ENCODE peak calls at places on chromosomes 1 and 21, in seven cellular contexts. One of them, this sample, is unnamed.

GRCh38 chr1:210332719-210333398 is 4.2 kb downstream of the HHAT start:
- DNase-seq in GM12864: peak
- DNase-seq in HFF-Myc: no peak
- DNase-seq in Panc1: no peak
- DNase-seq in left ventricle myocardium inferior: no peak
- DNase-seq in hepatocyte: no peak
- DNase-seq in fibroblast of mammary gland: peak
- DNase-seq in this sample: no peak

GRCh38 chr1:153771841-153772593 is 3.2 kb upstream of the SLC27A3 start:
- DNase-seq in GM12864: no peak
- DNase-seq in HFF-Myc: no peak
- DNase-seq in Panc1: no peak
- DNase-seq in left ventricle myocardium inferior: no peak
- DNase-seq in hepatocyte: no peak
- DNase-seq in fibroblast of mammary gland: no peak
- DNase-seq in this sample: no peak

GRCh38 chr1:213138892-213139291 is 87.9 kb downstream of the RPS6KC1 start:
- DNase-seq in GM12864: no peak
- DNase-seq in HFF-Myc: no peak
- DNase-seq in Panc1: no peak
- DNase-seq in left ventricle myocardium inferior: no peak
- DNase-seq in hepatocyte: no peak
- DNase-seq in fibroblast of mammary gland: peak
- DNase-seq in this sample: no peak

GRCh38 chr21:34086887-34087306 is 13.5 kb downstream of the MRPS6 start:
- DNase-seq in GM12864: no peak
- DNase-seq in HFF-Myc: no peak
- DNase-seq in Panc1: no peak
- DNase-seq in left ventricle myocardium inferior: no peak
- DNase-seq in hepatocyte: no peak
- DNase-seq in fibroblast of mammary gland: no peak
- DNase-seq in this sample: no peak

GRCh38 chr1:35882586-35882944 is 444 bp upstream of the AGO1 start:
- DNase-seq in GM12864: no peak
- DNase-seq in HFF-Myc: no peak
- DNase-seq in Panc1: no peak
- DNase-seq in left ventricle myocardium inferior: no peak
- DNase-seq in hepatocyte: no peak
- DNase-seq in fibroblast of mammary gland: no peak
- DNase-seq in this sample: no peak

GRCh38 chr1:84724128-84724860 is 34.0 kb upstream of the SSX2IP start:
- DNase-seq in GM12864: no peak
- DNase-seq in HFF-Myc: no peak
- DNase-seq in Panc1: peak
- DNase-seq in left ventricle myocardium inferior: no peak
- DNase-seq in hepatocyte: no peak
- DNase-seq in fibroblast of mammary gland: no peak
- DNase-seq in this sample: no peak

GRCh38 chr1:56516539-56517252 is 62.7 kb downstream of the PLPP3 start:
- DNase-seq in GM12864: peak
- DNase-seq in HFF-Myc: no peak
- DNase-seq in Panc1: no peak
- DNase-seq in left ventricle myocardium inferior: no peak
- DNase-seq in hepatocyte: peak
- DNase-seq in fibroblast of mammary gland: peak
- DNase-seq in this sample: peak

GRCh38 chr1:21536223-21536622 is 27.0 kb downstream of the ALPL start:
- DNase-seq in GM12864: no peak
- DNase-seq in HFF-Myc: no peak
- DNase-seq in Panc1: no peak
- DNase-seq in left ventricle myocardium inferior: no peak
- DNase-seq in hepatocyte: no peak
- DNase-seq in fibroblast of mammary gland: peak
- DNase-seq in this sample: no peak

GRCh38 chr1:9894115-9894514 is 16.0 kb downstream of the CTNNBIP1 start:
- DNase-seq in GM12864: no peak
- DNase-seq in HFF-Myc: no peak
- DNase-seq in Panc1: no peak
- DNase-seq in left ventricle myocardium inferior: no peak
- DNase-seq in hepatocyte: no peak
- DNase-seq in fibroblast of mammary gland: no peak
- DNase-seq in this sample: no peak

GRCh38 chr1:231919269-231919886 is 292.8 kb downstream of the DISC1 start:
- DNase-seq in GM12864: no peak
- DNase-seq in HFF-Myc: no peak
- DNase-seq in Panc1: no peak
- DNase-seq in left ventricle myocardium inferior: no peak
- DNase-seq in hepatocyte: no peak
- DNase-seq in fibroblast of mammary gland: no peak
- DNase-seq in this sample: no peak

GRCh38 chr1:93296555-93297154 is 49.1 kb upstream of the DR1 start:
- DNase-seq in GM12864: no peak
- DNase-seq in HFF-Myc: no peak
- DNase-seq in Panc1: no peak
- DNase-seq in left ventricle myocardium inferior: no peak
- DNase-seq in hepatocyte: no peak
- DNase-seq in fibroblast of mammary gland: no peak
- DNase-seq in this sample: no peak

GRCh38 chr1:72845342-72845741 is 563.0 kb upstream of the NEGR1 start:
- DNase-seq in GM12864: no peak
- DNase-seq in HFF-Myc: no peak
- DNase-seq in Panc1: no peak
- DNase-seq in left ventricle myocardium inferior: no peak
- DNase-seq in hepatocyte: peak
- DNase-seq in fibroblast of mammary gland: peak
- DNase-seq in this sample: no peak

GRCh38 chr1:230768903-230769570 is 21.8 kb downstream of the CAPN9 start:
- DNase-seq in GM12864: no peak
- DNase-seq in HFF-Myc: peak
- DNase-seq in Panc1: no peak
- DNase-seq in left ventricle myocardium inferior: no peak
- DNase-seq in hepatocyte: peak
- DNase-seq in fibroblast of mammary gland: peak
- DNase-seq in this sample: peak

DNA sequence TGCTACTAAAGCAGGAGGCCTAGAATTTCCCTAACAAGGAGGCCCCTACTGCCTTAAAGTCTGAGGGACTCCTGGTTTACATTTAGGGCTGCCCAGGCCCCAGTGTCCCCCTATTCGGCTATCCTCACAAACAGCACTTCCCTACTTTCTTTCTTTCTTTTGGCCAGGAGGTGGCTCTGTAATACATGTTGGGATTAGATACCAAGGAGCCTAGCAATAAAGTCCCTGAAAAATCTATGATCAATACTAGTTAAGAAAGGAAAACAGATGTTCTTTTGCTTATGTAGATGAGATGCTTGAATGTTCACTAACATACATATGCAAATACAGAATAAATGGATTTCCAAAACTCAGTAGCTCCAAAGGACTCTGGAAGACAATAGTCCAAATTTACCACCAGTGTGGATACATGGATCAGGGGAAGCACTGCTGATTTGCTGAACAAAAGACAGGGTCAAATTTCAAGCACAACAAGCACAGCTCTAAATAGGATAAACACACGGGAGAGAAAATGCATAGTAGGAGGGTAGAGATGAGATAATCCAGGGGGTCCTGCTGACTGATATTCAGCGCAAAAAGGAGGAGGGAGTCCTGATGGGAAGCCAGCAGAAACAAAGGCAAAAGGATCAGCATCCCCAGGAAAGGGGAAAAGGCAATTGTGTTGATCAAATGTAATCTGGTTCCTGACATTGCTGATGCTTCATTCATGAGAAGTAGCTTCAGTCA is 240.0 kb downstream of the NUF2 start:
- DNase-seq in GM12864: no peak
- DNase-seq in HFF-Myc: no peak
- DNase-seq in Panc1: no peak
- DNase-seq in left ventricle myocardium inferior: no peak
- DNase-seq in hepatocyte: peak
- DNase-seq in fibroblast of mammary gland: peak
- DNase-seq in this sample: no peak
- TF ChIP-seq CTCF in GM12864: no peak
- TF ChIP-seq CTCF in HFF-Myc: peak
- TF ChIP-seq CTCF in Panc1: peak
- TF ChIP-seq CTCF in left ventricle myocardium inferior: peak
- TF ChIP-seq CTCF in hepatocyte: peak
- TF ChIP-seq CTCF in fibroblast of mammary gland: peak
- TF ChIP-seq CTCF in this sample: peak

GRCh38 chr1:7956218-7957032 is 5.1 kb upstream of the PARK7 start:
- DNase-seq in GM12864: no peak
- DNase-seq in HFF-Myc: no peak
- DNase-seq in Panc1: no peak
- DNase-seq in left ventricle myocardium inferior: no peak
- DNase-seq in hepatocyte: no peak
- DNase-seq in fibroblast of mammary gland: peak
- DNase-seq in this sample: peak
- H3K4me3 ChIP-seq in GM12864: no peak
- H3K4me3 ChIP-seq in HFF-Myc: no peak
- H3K4me3 ChIP-seq in Panc1: no peak
- H3K4me3 ChIP-seq in left ventricle myocardium inferior: no peak
- H3K4me3 ChIP-seq in hepatocyte: no peak
- H3K4me3 ChIP-seq in fibroblast of mammary gland: no peak
- H3K4me3 ChIP-seq in this sample: no peak

GRCh38 chr21:39124852-39125251 is 58.4 kb downstream of the PSMG1 start:
- DNase-seq in GM12864: no peak
- DNase-seq in HFF-Myc: no peak
- DNase-seq in Panc1: no peak
- DNase-seq in left ventricle myocardium inferior: no peak
- DNase-seq in hepatocyte: no peak
- DNase-seq in fibroblast of mammary gland: no peak
- DNase-seq in this sample: no peak

GRCh38 chr21:39123375-39123774 is 59.9 kb downstream of the PSMG1 start:
- DNase-seq in GM12864: no peak
- DNase-seq in HFF-Myc: no peak
- DNase-seq in Panc1: no peak
- DNase-seq in left ventricle myocardium inferior: no peak
- DNase-seq in hepatocyte: no peak
- DNase-seq in fibroblast of mammary gland: no peak
- DNase-seq in this sample: no peak

GRCh38 chr21:39126486-39126806 is 56.8 kb downstream of the PSMG1 start:
- DNase-seq in GM12864: no peak
- DNase-seq in HFF-Myc: no peak
- DNase-seq in Panc1: no peak
- DNase-seq in left ventricle myocardium inferior: no peak
- DNase-seq in hepatocyte: no peak
- DNase-seq in fibroblast of mammary gland: no peak
- DNase-seq in this sample: no peak

GRCh38 chr21:39125752-39126485 is 57.3 kb downstream of the PSMG1 start:
- DNase-seq in GM12864: no peak
- DNase-seq in HFF-Myc: no peak
- DNase-seq in Panc1: peak
- DNase-seq in left ventricle myocardium inferior: no peak
- DNase-seq in hepatocyte: peak
- DNase-seq in fibroblast of mammary gland: peak
- DNase-seq in this sample: no peak

GRCh38 chr21:39127506-39127905 is 55.7 kb downstream of the PSMG1 start:
- DNase-seq in GM12864: no peak
- DNase-seq in HFF-Myc: no peak
- DNase-seq in Panc1: no peak
- DNase-seq in left ventricle myocardium inferior: no peak
- DNase-seq in hepatocyte: no peak
- DNase-seq in fibroblast of mammary gland: no peak
- DNase-seq in this sample: no peak
- TF ChIP-seq CTCF in GM12864: no peak
- TF ChIP-seq CTCF in HFF-Myc: no peak
- TF ChIP-seq CTCF in Panc1: peak
- TF ChIP-seq CTCF in left ventricle myocardium inferior: no peak
- TF ChIP-seq CTCF in hepatocyte: no peak
- TF ChIP-seq CTCF in fibroblast of mammary gland: no peak
- TF ChIP-seq CTCF in this sample: no peak

GRCh38 chr1:197907846-197908616 is 5.6 kb downstream of the C1orf53 start:
- DNase-seq in GM12864: no peak
- DNase-seq in HFF-Myc: no peak
- DNase-seq in Panc1: no peak
- DNase-seq in left ventricle myocardium inferior: no peak
- DNase-seq in hepatocyte: no peak
- DNase-seq in fibroblast of mammary gland: no peak
- DNase-seq in this sample: no peak

GRCh38 chr1:197910120-197911110 is 6.8 kb upstream of the LHX9 start:
- DNase-seq in GM12864: no peak
- DNase-seq in HFF-Myc: no peak
- DNase-seq in Panc1: no peak
- DNase-seq in left ventricle myocardium inferior: no peak
- DNase-seq in hepatocyte: no peak
- DNase-seq in fibroblast of mammary gland: no peak
- DNase-seq in this sample: no peak

GRCh38 chr1:197911172-197911856 is 5.9 kb upstream of the LHX9 start:
- DNase-seq in GM12864: no peak
- DNase-seq in HFF-Myc: no peak
- DNase-seq in Panc1: no peak
- DNase-seq in left ventricle myocardium inferior: no peak
- DNase-seq in hepatocyte: no peak
- DNase-seq in fibroblast of mammary gland: no peak
- DNase-seq in this sample: no peak

GRCh38 chr1:197909346-197909745 is 6.9 kb downstream of the C1orf53 start:
- DNase-seq in GM12864: no peak
- DNase-seq in HFF-Myc: no peak
- DNase-seq in Panc1: no peak
- DNase-seq in left ventricle myocardium inferior: no peak
- DNase-seq in hepatocyte: no peak
- DNase-seq in fibroblast of mammary gland: no peak
- DNase-seq in this sample: no peak

DNA sequence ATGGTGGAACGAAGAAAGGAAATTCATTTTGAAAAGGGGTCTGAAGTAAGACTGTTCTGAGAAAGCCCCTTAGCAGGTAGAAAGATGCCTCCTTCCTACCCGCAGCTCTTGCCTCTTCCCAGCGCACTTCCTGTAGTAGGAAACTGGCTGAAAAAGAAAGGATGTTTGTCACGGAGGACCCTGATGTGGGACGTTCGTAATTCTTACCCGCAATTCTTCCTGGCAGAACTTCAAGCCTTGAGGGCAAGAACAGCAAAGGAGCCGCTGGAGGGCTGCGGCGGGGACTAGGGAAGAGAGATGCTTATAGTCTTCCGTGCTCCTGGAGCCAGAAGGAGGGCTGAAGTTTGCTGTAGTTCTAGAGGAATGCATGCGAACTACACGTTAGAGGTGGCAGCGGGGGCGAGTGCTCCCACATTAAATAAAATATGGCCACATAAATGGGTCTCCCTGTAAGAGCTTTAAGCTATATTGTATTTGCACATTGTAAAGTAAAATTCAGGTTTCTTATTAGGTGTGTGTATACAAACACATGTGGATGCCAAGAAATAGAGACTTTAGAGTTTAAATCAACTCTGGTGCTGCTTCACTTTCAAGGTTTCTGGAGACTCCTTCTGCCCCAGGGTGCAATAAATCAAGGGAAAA is 6.4 kb downstream of the C1orf53 start:
- DNase-seq in GM12864: no peak
- DNase-seq in HFF-Myc: no peak
- DNase-seq in Panc1: no peak
- DNase-seq in left ventricle myocardium inferior: no peak
- DNase-seq in hepatocyte: no peak
- DNase-seq in fibroblast of mammary gland: no peak
- DNase-seq in this sample: no peak
- H3K4me3 ChIP-seq in GM12864: no peak
- H3K4me3 ChIP-seq in HFF-Myc: no peak
- H3K4me3 ChIP-seq in Panc1: no peak
- H3K4me3 ChIP-seq in left ventricle myocardium inferior: no peak
- H3K4me3 ChIP-seq in hepatocyte: no peak
- H3K4me3 ChIP-seq in fibroblast of mammary gland: no peak
- H3K4me3 ChIP-seq in this sample: peak

This sample was measured in BJ.